ENCODE peak calls at places on chromosomes 5 and 9, in ten cellular contexts. F, E, I, X, Q, W, T, M, G and N are unnamed samples.

GRCh38 chr5:50623666-50624065 is 42.8 kb upstream of the PARP8 start:
- DNase-seq in Q (no peak), T (no peak), F (no peak), X (no peak), I (no peak), G (no peak), E (no peak), M (no peak), W (no peak), N (no peak)

GRCh38 chr5:77853353-77853907 is 77.3 kb upstream of the TBCA start:
- DNase-seq in Q (no peak), M (no peak), X (no peak), W (no peak), I (no peak), F (no peak), G (no peak), E (no peak), T (no peak), N (no peak)

GRCh38 chr9:136318769-136319241 is 8.5 kb upstream of the GPSM1 start:
- DNase-seq in T (peak; percentile 34), E (no peak), X (no peak), G (no peak), W (no peak), F (no peak), M (peak; percentile 20), Q (no peak), I (no peak), N (no peak)

GRCh38 chr9:137973829-137974416 is 96.3 kb downstream of the CACNA1B start:
- DNase-seq in Q (no peak), M (peak; percentile 3), T (peak; percentile 36), E (no peak), F (no peak), X (no peak), I (no peak), W (no peak), G (no peak), N (no peak)

GRCh38 chr5:67377651-67378050 is 181.1 kb upstream of the CD180 start:
- DNase-seq in X (no peak), Q (no peak), W (no peak), I (no peak), M (no peak), T (no peak), F (peak; percentile 51), E (no peak), G (no peak), N (no peak)

GRCh38 chr5:87541033-87541432 is 128.3 kb upstream of the CCNH start:
- DNase-seq in W (peak; percentile 41), I (no peak), G (peak; percentile 48), X (peak; percentile 53), Q (no peak), F (peak; percentile 63), M (peak; percentile 44), E (peak; percentile 33), T (peak; percentile 85), N (peak; percentile 19)

GRCh38 chr5:160919610-160920009 is 67.6 kb upstream of the ATP10B start:
- DNase-seq in I (no peak), E (no peak), X (no peak), Q (no peak), F (no peak), T (peak; percentile 79), W (no peak), G (no peak), M (no peak), N (no peak)

GRCh38 chr9:96691326-96691725 is 36.2 kb upstream of the PRXL2C start:
- DNase-seq in W (no peak), G (no peak), M (no peak), E (no peak), F (no peak), T (no peak), I (no peak), X (no peak), Q (no peak), N (no peak)

GRCh38 chr5:180649297-180650039 is at the start of gene FLT4:
- DNase-seq in W (no peak), G (peak; percentile 14), M (no peak), X (no peak), E (no peak), T (no peak), Q (no peak), F (no peak), I (no peak), N (no peak)

GRCh38 chr5:180647941-180648500 is 1.4 kb downstream of the FLT4 start:
- DNase-seq in Q (no peak), I (no peak), T (no peak), M (no peak), G (peak; percentile 4), X (no peak), E (no peak), W (no peak), F (no peak), N (no peak)

GRCh38 chr5:180647465-180647864 is 1.9 kb downstream of the FLT4 start:
- DNase-seq in G (no peak), Q (no peak), M (no peak), I (no peak), X (no peak), E (no peak), F (no peak), T (no peak), W (no peak), N (no peak)

GRCh38 chr5:180646963-180647305 is 2.5 kb downstream of the FLT4 start:
- DNase-seq in T (no peak), F (no peak), G (peak; percentile 5), Q (no peak), X (no peak), E (no peak), W (no peak), I (no peak), M (no peak), N (no peak)

DNA sequence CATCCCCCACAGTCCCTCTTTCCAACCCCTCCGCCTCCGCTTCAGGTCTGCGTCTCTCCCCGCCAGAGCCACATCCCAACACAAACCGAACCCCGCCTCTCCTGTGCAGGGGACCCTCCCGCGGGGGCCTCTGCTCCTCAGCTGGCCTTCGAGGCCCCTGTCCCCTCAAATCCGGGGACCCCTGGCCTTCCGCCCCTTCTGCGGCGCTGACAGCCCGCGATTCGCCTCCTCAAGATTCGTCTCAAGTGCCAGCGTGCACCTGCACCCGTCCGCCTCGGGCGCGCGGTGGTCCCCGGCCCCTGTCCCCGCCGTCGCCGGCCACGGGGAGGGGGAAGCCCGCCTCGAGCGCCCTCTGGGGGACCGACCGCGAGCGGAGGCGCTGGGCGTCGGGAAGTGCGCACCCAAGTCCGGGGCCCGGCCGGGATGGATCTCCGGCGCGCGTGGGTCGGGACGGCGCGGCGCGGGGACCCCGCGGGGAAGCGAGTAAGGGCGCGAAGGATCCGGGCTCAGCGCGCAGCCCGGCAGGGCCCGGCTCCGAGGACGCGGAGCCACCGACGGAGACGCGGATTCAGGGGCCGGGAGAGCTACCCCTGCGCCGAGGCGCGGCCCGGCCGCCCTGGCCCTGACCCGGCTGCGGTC is 623 bp downstream of the FLT4 start:
- DNase-seq in Q (no peak), M (no peak), T (no peak), G (peak; percentile 15), I (no peak), X (peak; percentile 45), F (no peak), E (no peak), W (no peak), N (no peak)
- H3K4me3 ChIP-seq in Q (no peak overlapping the region), M (peak overlapping the region; percentile 29), T (peak overlapping the region; percentile 65), G (peak overlapping the region; percentile 70), I (no peak overlapping the region), X (peak overlapping the region; percentile 33), F (peak overlapping the region; percentile 37), E (no peak overlapping the region), W (no peak overlapping the region), N (peak overlapping the region; percentile 31)

DNA sequence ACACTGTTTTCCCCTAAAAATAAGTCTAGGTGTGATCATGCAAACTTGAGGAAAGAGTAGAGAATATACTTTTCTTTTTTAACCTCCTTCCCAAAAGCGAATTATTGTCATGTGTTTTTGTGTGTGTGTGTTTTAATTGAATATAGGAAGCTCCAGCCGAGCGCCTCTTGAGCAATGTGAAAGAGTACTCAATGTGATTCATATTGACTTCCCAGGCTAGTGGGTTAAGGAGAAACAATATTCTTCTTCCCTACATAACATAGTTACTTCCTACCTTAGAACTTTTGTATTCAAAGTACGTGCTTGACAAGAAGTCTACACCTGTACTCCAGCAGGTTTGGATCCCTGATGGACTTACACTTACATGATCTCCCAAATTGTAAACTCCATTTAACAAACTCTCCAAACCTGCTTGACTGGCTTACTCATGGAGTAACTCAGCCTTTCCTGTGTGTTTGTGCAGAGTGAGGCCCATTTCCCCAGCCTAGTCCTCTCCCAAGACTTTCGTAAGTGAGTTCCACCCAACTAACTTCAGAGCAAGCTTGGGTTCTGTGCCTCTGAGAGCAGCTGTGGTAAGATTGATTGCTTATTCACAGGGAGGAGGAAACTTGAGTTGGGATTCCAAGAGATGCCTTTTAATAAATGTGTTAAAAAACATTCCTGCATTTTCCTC is 9.3 kb downstream of the SLC28A3 start:
- DNase-seq in M (no peak), G (no peak), F (no peak), E (peak; percentile 26), I (no peak), Q (no peak), X (no peak), W (no peak), T (no peak), N (peak; percentile 20)
- H3K4me3 ChIP-seq in M (no peak overlapping the region), G (no peak overlapping the region), F (no peak overlapping the region), E (no peak overlapping the region), I (no peak overlapping the region), Q (no peak overlapping the region), X (no peak overlapping the region), W (no peak overlapping the region), T (no peak overlapping the region), N (no peak overlapping the region)

DNA sequence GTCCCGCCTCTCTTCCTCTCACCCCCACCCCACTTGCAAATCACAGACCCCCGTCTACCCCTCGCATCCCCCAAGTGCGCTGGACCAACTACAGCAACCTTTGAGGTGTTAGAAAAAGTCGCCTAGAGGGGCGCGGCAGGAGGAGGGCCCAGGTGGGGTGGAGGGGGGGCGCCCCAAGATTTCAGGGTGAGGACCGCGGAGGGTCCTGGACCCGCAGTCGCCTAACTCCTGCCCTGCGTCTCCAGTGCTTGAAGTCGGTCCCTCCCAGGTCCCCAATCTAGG is 381 bp upstream of the EGFLAM start:
- DNase-seq in X (no peak), T (no peak), F (no peak), I (no peak), E (no peak), W (no peak), M (no peak), Q (no peak), G (no peak), N (no peak)
- H3K4me3 ChIP-seq in X (peak overlapping the region; percentile 69), T (peak overlapping the region; percentile 87), F (peak overlapping the region; percentile 33), I (peak overlapping the region; percentile 29), E (no peak overlapping the region), W (no peak overlapping the region), M (peak overlapping the region; percentile 37), Q (peak overlapping the region; percentile 39), G (peak overlapping the region; percentile 72), N (peak overlapping the region; percentile 57)

GRCh38 chr5:168407222-168407621 is 79.0 kb upstream of the RARS1 start:
- DNase-seq in T (no peak), M (no peak), X (no peak), Q (no peak), G (no peak), I (no peak), W (no peak), E (peak; percentile 25), F (no peak), N (no peak)

GRCh38 chr5:168411871-168412270 is 74.4 kb upstream of the RARS1 start:
- DNase-seq in M (no peak), I (no peak), T (no peak), F (no peak), X (no peak), E (no peak), W (no peak), G (no peak), Q (no peak), N (no peak)

GRCh38 chr5:168408561-168409321 is 77.5 kb upstream of the RARS1 start:
- DNase-seq in Q (no peak), E (peak; percentile 56), F (no peak), M (no peak), I (no peak), X (no peak), W (no peak), T (no peak), G (no peak), N (peak; percentile 89)

GRCh38 chr5:168413062-168413461 is 73.2 kb upstream of the RARS1 start:
- DNase-seq in M (no peak), W (no peak), E (no peak), T (no peak), X (no peak), Q (no peak), G (no peak), F (no peak), I (no peak), N (no peak)

GRCh38 chr5:168409601-168410458 is 76.4 kb upstream of the RARS1 start:
- DNase-seq in G (no peak), I (no peak), E (peak; percentile 91), T (no peak), W (no peak), X (peak; percentile 24), M (no peak), Q (peak; percentile 46), F (no peak), N (no peak)
- H3K4me3 ChIP-seq in G (peak overlapping the region; percentile 6), I (no peak overlapping the region), E (no peak overlapping the region), T (no peak overlapping the region), W (no peak overlapping the region), X (no peak overlapping the region), M (no peak overlapping the region), Q (no peak overlapping the region), F (no peak overlapping the region), N (no peak overlapping the region)